ENCODE peak calls at places on chromosomes 1 and 21, in eight cellular contexts. I, J, Q, G, F, M, O and Z are unnamed samples.

GRCh38 chr1:212030936-212031528 is 4.3 kb downstream of the INTS7 start:
- DNase-seq in O (peak; percentile 91), I (peak; percentile 96), G (peak; percentile 63), M (no peak), Q (peak; percentile 74), J (no peak), F (no peak), Z (no peak)

GRCh38 chr1:55039342-55040082 is at the start of gene PCSK9:
- DNase-seq in G (no peak), I (peak; percentile 66), J (no peak), O (no peak), F (no peak), M (no peak), Q (peak; percentile 23), Z (peak; percentile 90)

GRCh38 chr21:33866851-33867250 is 48.8 kb downstream of the ATP5PO start:
- DNase-seq in G (no peak), O (peak; percentile 60), Q (no peak), J (no peak), I (peak; percentile 75), M (no peak), F (no peak), Z (no peak)

GRCh38 chr21:42097860-42098259 is 26.7 kb downstream of the UMODL1 start:
- DNase-seq in G (peak; percentile 97), I (peak; percentile 98), M (peak; percentile 40), Q (peak; percentile 90), J (peak; percentile 51), O (peak; percentile 99), F (no peak), Z (no peak)

GRCh38 chr1:150507912-150508864 is at the start of gene ECM1:
- DNase-seq in J (peak; percentile 33), O (peak; percentile 84), G (no peak), F (no peak), M (no peak), Q (peak; percentile 81), I (peak; percentile 79), Z (peak; percentile 68)

GRCh38 chr1:46221749-46222148 is 18.6 kb downstream of the LURAP1 start:
- DNase-seq in Q (no peak), G (no peak), J (no peak), F (no peak), O (no peak), I (no peak), M (no peak), Z (peak; percentile 78)

GRCh38 chr1:39892611-39893595 is 8.8 kb downstream of the MYCL start:
- DNase-seq in Q (peak; percentile 85), J (peak; percentile 55), G (peak; percentile 46), M (no peak), F (no peak), I (peak; percentile 49), O (peak; percentile 81), Z (peak; percentile 82)

GRCh38 chr1:186896211-186896610 is 67.5 kb downstream of the PLA2G4A start:
- DNase-seq in F (no peak), O (peak; percentile 26), G (no peak), I (no peak), M (no peak), Q (peak; percentile 72), J (no peak), Z (no peak)

GRCh38 chr1:174258148-174258550 is 98.8 kb downstream of the RABGAP1L start:
- DNase-seq in M (no peak), F (no peak), I (peak; percentile 53), O (peak; percentile 50), G (no peak), J (no peak), Q (peak; percentile 63), Z (peak; percentile 69)

DNA sequence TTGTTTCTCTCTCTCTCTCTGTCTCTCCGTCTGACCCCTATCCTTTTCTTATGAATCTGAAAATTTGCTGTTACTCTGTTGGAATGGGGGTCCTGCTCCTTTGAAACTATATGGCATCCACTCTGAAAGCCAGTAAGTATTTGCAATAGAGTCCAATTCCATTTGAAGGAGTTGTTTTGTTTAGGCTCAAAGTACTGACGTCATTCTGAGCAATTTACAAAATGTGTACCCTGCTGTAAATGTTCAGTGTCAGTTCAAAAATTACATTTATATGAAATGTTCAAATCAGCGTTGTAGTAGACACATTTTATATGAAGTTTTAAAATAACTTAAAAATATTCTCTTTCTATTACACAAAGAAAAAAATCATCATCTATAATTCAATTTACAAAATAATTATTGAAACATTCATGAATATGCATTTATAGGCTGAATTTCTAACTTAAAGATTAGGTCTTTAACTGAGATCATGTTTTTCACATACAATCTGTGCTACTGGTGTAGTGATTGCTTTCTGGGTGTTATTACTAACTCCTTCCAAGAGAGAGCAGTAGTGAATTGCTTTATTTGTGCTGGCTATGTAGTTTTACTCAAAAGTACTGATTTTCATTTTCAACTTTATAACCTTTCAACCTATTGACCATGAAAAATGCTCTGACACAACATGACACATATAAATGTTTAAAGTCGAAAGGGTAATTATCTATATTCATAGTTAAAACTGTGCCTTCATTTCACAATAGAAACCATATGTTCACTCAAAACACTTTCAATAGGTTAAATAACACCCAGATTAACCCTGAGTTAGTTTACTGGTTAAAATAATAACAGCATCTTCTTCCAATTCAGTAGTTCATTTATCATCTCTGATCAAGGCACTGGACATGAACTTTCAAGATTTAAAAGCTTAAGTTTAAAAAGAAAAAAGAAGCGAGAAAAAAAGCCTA is 253.1 kb upstream of the ADGRL4 start:
- DNase-seq in Q (peak; percentile 75), F (no peak), O (peak; percentile 59), M (no peak), J (no peak), I (peak; percentile 74), G (peak; percentile 27), Z (no peak)
- TF ChIP-seq CTCF in Q (peak; percentile 65), F (no peak), O (peak; percentile 78), M (peak; percentile 57), J (peak; percentile 36), I (peak; percentile 78), G (peak; percentile 52), Z (peak; percentile 86)

GRCh38 chr1:17878837-17879236 is 123.7 kb downstream of the ACTL8 start:
- DNase-seq in O (peak; percentile 90), F (no peak), M (no peak), J (no peak), Q (peak; percentile 31), I (peak; percentile 92), G (peak; percentile 40), Z (peak; percentile 29)

GRCh38 chr1:17883136-17883535 is 128.0 kb downstream of the ACTL8 start:
- DNase-seq in I (no peak), M (no peak), G (no peak), O (no peak), Q (no peak), F (no peak), J (no peak), Z (peak; percentile 38)

GRCh38 chr1:17880429-17880828 is 125.3 kb downstream of the ACTL8 start:
- DNase-seq in M (no peak), G (no peak), I (no peak), F (no peak), O (no peak), Q (no peak), J (no peak), Z (peak; percentile 12)

GRCh38 chr1:17883662-17884395 is 128.7 kb downstream of the ACTL8 start:
- DNase-seq in M (no peak), O (no peak), F (no peak), G (no peak), I (no peak), Q (no peak), J (no peak), Z (peak; percentile 18)

GRCh38 chr1:17881761-17882160 is 126.6 kb downstream of the ACTL8 start:
- DNase-seq in I (peak; percentile 23), Q (no peak), F (no peak), O (no peak), M (no peak), G (no peak), J (no peak), Z (peak; percentile 47)
- TF ChIP-seq CTCF in I (no peak), Q (no peak), F (no peak), O (no peak), M (peak; percentile 35), G (no peak), J (no peak), Z (peak; percentile 32)

DNA sequence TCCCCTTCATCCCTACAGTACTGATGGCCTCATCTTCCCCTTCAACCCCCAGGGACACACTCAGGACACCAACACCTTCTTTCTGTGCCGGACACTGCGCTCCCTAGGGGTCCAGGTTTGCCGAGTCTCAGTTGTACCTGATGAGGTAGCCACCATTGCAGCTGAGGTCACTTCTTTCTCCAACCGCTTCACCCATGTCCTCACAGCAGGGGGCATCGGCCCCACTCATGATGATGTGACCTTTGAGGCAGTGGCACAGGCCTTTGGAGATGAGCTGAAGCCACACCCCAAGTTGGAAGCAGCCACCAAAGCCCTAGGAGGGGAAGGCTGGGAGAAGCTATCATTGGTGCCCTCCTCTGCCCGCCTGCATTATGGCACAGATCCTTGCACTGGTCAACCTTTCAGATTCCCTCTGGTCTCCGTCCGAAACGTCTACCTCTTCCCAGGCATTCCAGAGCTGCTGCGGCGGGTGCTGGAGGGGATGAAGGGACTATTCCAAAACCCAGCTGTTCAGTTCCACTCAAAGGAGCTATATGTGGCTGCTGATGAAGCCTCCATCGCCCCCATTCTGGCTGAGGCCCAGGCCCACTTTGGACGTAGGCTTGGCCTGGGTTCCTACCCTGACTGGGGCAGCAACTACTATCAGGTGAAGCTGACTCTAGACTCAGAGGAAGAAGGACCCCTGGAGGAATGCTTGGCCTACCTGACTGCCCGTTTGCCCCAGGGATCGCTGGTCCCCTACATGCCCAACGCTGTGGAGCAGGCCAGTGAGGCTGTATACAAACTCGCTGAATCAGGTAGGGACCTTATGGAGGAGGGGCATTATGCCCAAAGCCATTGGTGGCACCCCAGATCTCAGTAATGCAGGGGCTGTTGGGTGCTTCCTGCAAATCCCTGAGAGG is 5.1 kb upstream of the LENEP start:
- DNase-seq in F (no peak), O (no peak), G (no peak), J (no peak), M (no peak), I (no peak), Q (no peak), Z (no peak)
- TF ChIP-seq CTCF in F (no peak), O (no peak), G (no peak), J (no peak), M (no peak), I (no peak), Q (no peak), Z (no peak)

GRCh38 chr1:64861611-64862010 is 104.7 kb downstream of the JAK1 start:
- DNase-seq in Q (peak; percentile 31), M (no peak), I (peak; percentile 26), F (no peak), J (peak; percentile 35), G (no peak), O (peak; percentile 17), Z (peak; percentile 89)
- TF ChIP-seq CTCF in Q (no peak), M (peak; percentile 51), I (peak; percentile 27), F (no peak), J (peak; percentile 35), G (peak; percentile 21), O (peak; percentile 38), Z (peak; percentile 84)

GRCh38 chr1:16351994-16352841 is at the start of gene FBXO42:
- DNase-seq in O (peak; percentile 89), I (peak; percentile 86), F (peak; percentile 82), G (peak; percentile 40), Q (peak; percentile 95), J (peak; percentile 93), M (peak; percentile 96), Z (peak; percentile 98)
- TF ChIP-seq CTCF in O (peak; percentile 57), I (peak; percentile 1), F (peak; percentile 37), G (peak; percentile 40), Q (no peak), J (peak; percentile 61), M (peak; percentile 74), Z (peak; percentile 67)